ENCODE peak calls at places on chromosomes 5 and 9, in six cellular contexts. A, G, F, V, L and R are unnamed samples.

GRCh38 chr9:108787664-108788048 is 68.1 kb downstream of the ACTL7B start:
- DNase-seq in V (no peak), F (no peak), A (no peak), G (no peak), L (no peak), R (no peak)

GRCh38 chr5:219492-219891 is 1.4 kb downstream of the SDHA start:
- DNase-seq in G (peak), F (no peak), L (peak), A (no peak), V (peak), R (peak)

GRCh38 chr5:36692791-36693763 is 86.7 kb downstream of the SLC1A3 start:
- DNase-seq in G (peak), V (peak), A (peak), L (peak), F (peak), R (peak)

GRCh38 chr5:35776757-35777156 is 79.9 kb upstream of the IL7R start:
- DNase-seq in F (no peak), L (no peak), G (peak), V (no peak), A (no peak), R (no peak)

GRCh38 chr9:128823903-128824406 is 5.6 kb downstream of the SPOUT1 start:
- DNase-seq in F (peak), A (no peak), G (no peak), L (no peak), V (no peak), R (no peak)

GRCh38 chr9:112654282-112654681 is 63.6 kb downstream of the INIP start:
- DNase-seq in F (no peak), V (no peak), G (no peak), A (no peak), L (no peak), R (no peak)

GRCh38 chr9:112404367-112404979 is 24.6 kb downstream of the HSDL2 start:
- DNase-seq in F (no peak), V (no peak), A (peak), L (peak), G (no peak), R (peak)

GRCh38 chr5:92676120-92676838 is 904.7 kb downstream of the NR2F1-AS1 start:
- DNase-seq in F (no peak), A (no peak), L (no peak), V (no peak), G (no peak), R (no peak)

GRCh38 chr9:7405924-7406604 is 393.5 kb downstream of the DMAC1 start:
- DNase-seq in G (no peak), V (no peak), F (no peak), L (no peak), A (no peak), R (no peak)

GRCh38 chr9:130642926-130643325 is 21.5 kb upstream of the PRDM12 start:
- DNase-seq in L (no peak), A (no peak), G (no peak), F (no peak), V (no peak), R (no peak)

GRCh38 chr5:143923634-143924265 is 111.8 kb downstream of the HMHB1 start:
- DNase-seq in F (no peak), G (peak), A (no peak), V (no peak), L (peak), R (peak)

GRCh38 chr9:18981471-18982245 is 51.4 kb downstream of the SAXO1 start:
- DNase-seq in V (no peak), G (no peak), F (no peak), L (no peak), A (no peak), R (no peak)

GRCh38 chr9:110115341-110115820 is 92.6 kb downstream of the C9orf152 start:
- DNase-seq in G (no peak), F (no peak), A (no peak), L (peak), V (no peak), R (peak)

GRCh38 chr9:13173553-13173952 is 105.9 kb downstream of the MPDZ start:
- DNase-seq in V (no peak), F (no peak), G (no peak), L (no peak), A (no peak), R (no peak)

GRCh38 chr5:78920604-78921003 is 64.5 kb downstream of the ARSB start:
- DNase-seq in L (peak), A (no peak), V (peak), F (no peak), G (peak), R (peak)

GRCh38 chr5:15968994-15969393 is 210.6 kb downstream of the MARCHF11 start:
- DNase-seq in L (no peak), G (no peak), V (no peak), A (no peak), F (no peak), R (no peak)

GRCh38 chr9:91045036-91045435 is 243.4 kb downstream of the SYK start:
- DNase-seq in F (no peak), L (no peak), V (no peak), G (no peak), A (peak), R (no peak)

GRCh38 chr9:20321683-20322082 is 300.6 kb downstream of the MLLT3 start:
- DNase-seq in A (no peak), L (no peak), G (no peak), V (no peak), F (no peak), R (no peak)

GRCh38 chr9:33737811-33738606 is 57.4 kb upstream of the PRSS3 start:
- DNase-seq in A (peak), F (peak), G (peak), L (peak), V (peak), R (peak)

GRCh38 chr5:159883522-159883950 is 32.7 kb upstream of the ADRA1B start:
- DNase-seq in V (no peak), A (no peak), G (peak), F (no peak), L (peak), R (peak)

GRCh38 chr9:90860826-90861225 is 59.2 kb downstream of the SYK start:
- DNase-seq in A (peak), G (no peak), V (no peak), F (no peak), L (no peak), R (no peak)

GRCh38 chr9:87763286-87763685 is 37.4 kb downstream of the CTSL start:
- DNase-seq in F (no peak), L (no peak), V (no peak), G (no peak), A (no peak), R (no peak)

GRCh38 chr9:69671291-69671903 is 774 bp downstream of the APBA1 start:
- DNase-seq in F (no peak), V (no peak), L (no peak), A (no peak), G (no peak), R (no peak)

GRCh38 chr5:19988447-19988846 is 447 bp upstream of the CDH18 start:
- DNase-seq in V (no peak), A (no peak), L (no peak), G (no peak), F (no peak), R (no peak)
- H3K4me3 ChIP-seq in V (no peak), A (no peak), L (peak), G (peak), F (peak), R (peak)

DNA sequence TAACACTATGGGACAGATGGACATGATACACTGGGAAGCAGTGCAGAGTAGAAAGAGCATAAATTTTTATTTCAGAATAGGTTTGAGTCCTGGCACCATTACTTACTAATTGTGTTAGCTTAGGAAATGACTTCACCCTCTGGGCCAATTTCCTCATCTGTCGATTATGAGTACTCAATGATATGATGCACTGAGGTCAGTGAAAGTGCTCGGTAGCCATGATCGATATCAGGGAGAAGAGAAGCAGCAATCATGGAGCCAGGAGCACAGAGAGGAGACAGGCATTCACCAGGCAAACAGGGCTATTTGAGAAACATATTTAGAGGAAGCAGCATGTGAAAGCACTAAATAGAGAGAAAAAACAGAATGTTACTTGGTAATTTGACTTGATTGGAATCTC is 29.4 kb downstream of the NR6A1 start:
- DNase-seq in V (no peak), L (no peak), A (no peak), G (no peak), F (no peak), R (no peak)
- TF ChIP-seq CTCF in V (no peak), L (no peak), A (no peak), G (no peak), F (no peak), R (no peak)

GRCh38 chr5:1883120-1883924 is 597 bp upstream of the IRX4 start:
- DNase-seq in L (no peak), V (no peak), F (no peak), A (no peak), G (peak), R (no peak)

GRCh38 chr5:1883925-1884637 is 1.4 kb upstream of the IRX4 start:
- DNase-seq in G (no peak), F (no peak), A (no peak), L (no peak), V (no peak), R (no peak)

GRCh38 chr5:1885777-1886633 is 3.3 kb upstream of the IRX4 start:
- DNase-seq in G (no peak), A (no peak), F (no peak), L (no peak), V (no peak), R (no peak)

GRCh38 chr5:1885476-1885755 is 2.7 kb upstream of the IRX4 start:
- DNase-seq in L (no peak), F (no peak), G (no peak), A (no peak), V (no peak), R (no peak)

GRCh38 chr5:1884638-1885475 is 2.1 kb upstream of the IRX4 start:
- DNase-seq in A (no peak), G (no peak), F (no peak), V (no peak), L (no peak), R (no peak)
- H3K4me3 ChIP-seq in A (no peak), G (no peak), F (no peak), V (no peak), L (no peak), R (no peak)

GRCh38 chr9:101737705-101738565 is 512 bp downstream of the GRIN3A start:
- DNase-seq in L (no peak), F (no peak), A (no peak), V (no peak), G (no peak), R (no peak)
- TF ChIP-seq CTCF in L (no peak), F (no peak), A (no peak), V (no peak), G (no peak), R (no peak)

GRCh38 chr5:151228986-151229385 is 5.1 kb upstream of the CCDC69 start:
- DNase-seq in A (no peak), F (no peak), L (no peak), V (no peak), G (no peak), R (no peak)
- H3K4me3 ChIP-seq in A (no peak), F (no peak), L (no peak), V (no peak), G (no peak), R (no peak)

DNA sequence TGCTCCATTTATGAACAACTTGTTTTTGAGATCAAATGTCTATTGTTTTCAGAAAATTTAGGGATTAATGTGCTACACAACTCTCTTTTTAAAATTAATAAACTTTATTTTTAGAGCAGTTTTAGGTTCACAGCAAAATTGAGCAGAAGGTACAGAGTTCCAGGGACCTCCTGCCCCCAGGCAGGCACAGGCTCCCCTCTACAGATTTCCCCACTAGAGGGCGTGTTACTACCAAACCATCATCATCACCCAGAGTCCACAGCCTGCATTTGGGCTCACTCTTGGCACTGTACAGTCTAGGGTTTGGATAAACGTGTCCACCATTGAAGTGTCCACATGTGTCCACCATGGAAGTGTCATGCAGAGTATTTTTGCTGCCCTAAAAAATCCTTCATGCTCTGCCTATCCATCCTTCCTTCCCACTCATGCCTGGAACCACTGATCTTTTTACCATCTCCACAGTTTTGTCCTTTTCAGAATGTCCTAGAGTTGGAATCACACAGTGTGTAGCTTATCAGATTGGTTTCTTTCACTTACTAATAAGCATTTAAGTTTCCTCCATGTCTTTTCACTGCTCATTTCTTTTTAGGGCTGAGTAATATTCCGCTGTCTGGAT is 61.7 kb downstream of the MRPL36 start:
- DNase-seq in A (no peak), G (peak), L (no peak), V (peak), F (peak), R (peak)
- TF ChIP-seq CTCF in A (no peak), G (peak), L (peak), V (peak), F (no peak), R (peak)

GRCh38 chr5:133332732-133333024 is 279.7 kb downstream of the FSTL4 start:
- DNase-seq in F (no peak), G (no peak), V (no peak), L (no peak), A (no peak), R (no peak)
- H3K4me3 ChIP-seq in F (no peak), G (no peak), V (no peak), L (no peak), A (no peak), R (no peak)

GRCh38 chr5:102561894-102562760 is 63.3 kb upstream of the SLCO6A1 start:
- DNase-seq in L (no peak), G (peak), F (no peak), A (no peak), V (peak), R (peak)
- TF ChIP-seq CTCF in L (peak), G (peak), F (no peak), A (no peak), V (peak), R (peak)